ENCODE peak calls at places on chromosomes 16 and 17, in four cellular contexts. One of them, this sample, is unnamed.

GRCh38 chr16:26546573-26546972 is 520.2 kb upstream of the C16orf82 start:
- DNase-seq in neuronal stem cell: no peak
- DNase-seq in IMR-90: no peak
- DNase-seq in H1: no peak
- DNase-seq in this sample: no peak

GRCh38 chr16:48184681-48185080 is 28.9 kb upstream of the ABCC12 start:
- DNase-seq in neuronal stem cell: no peak
- DNase-seq in IMR-90: no peak
- DNase-seq in H1: no peak
- DNase-seq in this sample: no peak

GRCh38 chr17:75983501-75984181 is 4.6 kb downstream of the TEN1 start:
- DNase-seq in neuronal stem cell: no peak
- DNase-seq in IMR-90: no peak
- DNase-seq in H1: no peak
- DNase-seq in this sample: peak; percentile 97

GRCh38 chr16:57807252-57807967 is 5.1 kb upstream of the KIFC3 start:
- DNase-seq in neuronal stem cell: no peak
- DNase-seq in IMR-90: no peak
- DNase-seq in H1: no peak
- DNase-seq in this sample: peak; percentile 58

GRCh38 chr16:64469906-64470702 is 651.8 kb downstream of the CDH11 start:
- DNase-seq in neuronal stem cell: no peak
- DNase-seq in IMR-90: no peak
- DNase-seq in H1: no peak
- DNase-seq in this sample: no peak

GRCh38 chr16:84058664-84059063 is 16.1 kb upstream of the SLC38A8 start:
- DNase-seq in neuronal stem cell: no peak
- DNase-seq in IMR-90: no peak
- DNase-seq in H1: no peak
- DNase-seq in this sample: no peak

GRCh38 chr16:3187798-3188674 is at the start of gene OR1F1:
- DNase-seq in neuronal stem cell: no peak
- DNase-seq in IMR-90: peak; percentile 80
- DNase-seq in H1: no peak
- DNase-seq in this sample: peak; percentile 88

GRCh38 chr17:74749262-74750038 is 1.0 kb downstream of the NHERF1 start:
- DNase-seq in neuronal stem cell: no peak
- DNase-seq in IMR-90: no peak
- DNase-seq in H1: no peak
- DNase-seq in this sample: peak; percentile 62

GRCh38 chr16:55539049-55539448 is 27.4 kb upstream of the CAPNS2 start:
- DNase-seq in neuronal stem cell: no peak
- DNase-seq in IMR-90: peak; percentile 65
- DNase-seq in H1: no peak
- DNase-seq in this sample: no peak

GRCh38 chr16:84478172-84478948 is 26.1 kb downstream of the MEAK7 start:
- DNase-seq in neuronal stem cell: no peak
- DNase-seq in IMR-90: peak; percentile 88
- DNase-seq in H1: no peak
- DNase-seq in this sample: no peak

GRCh38 chr17:78448356-78448993 is 70.0 kb downstream of the PGS1 start:
- DNase-seq in neuronal stem cell: no peak
- DNase-seq in IMR-90: no peak
- DNase-seq in H1: no peak
- DNase-seq in this sample: no peak

GRCh38 chr16:54027126-54027922 is 259.3 kb downstream of the IRX3 start:
- DNase-seq in neuronal stem cell: no peak
- DNase-seq in IMR-90: peak; percentile 83
- DNase-seq in H1: no peak
- DNase-seq in this sample: no peak

GRCh38 chr17:60577147-60577925 is 22.7 kb upstream of the PPM1D start:
- DNase-seq in neuronal stem cell: no peak
- DNase-seq in IMR-90: peak; percentile 72
- DNase-seq in H1: no peak
- DNase-seq in this sample: no peak

GRCh38 chr17:74527756-74528155 is 3.5 kb downstream of the CD300LB start:
- DNase-seq in neuronal stem cell: no peak
- DNase-seq in IMR-90: no peak
- DNase-seq in H1: no peak
- DNase-seq in this sample: no peak

GRCh38 chr17:16294560-16294959 is 58.7 kb downstream of the CENPV start:
- DNase-seq in neuronal stem cell: no peak
- DNase-seq in IMR-90: no peak
- DNase-seq in H1: no peak
- DNase-seq in this sample: no peak

GRCh38 chr17:77353684-77354419 is 213.1 kb downstream of the SEC14L1 start:
- DNase-seq in neuronal stem cell: no peak
- DNase-seq in IMR-90: peak; percentile 53
- DNase-seq in H1: no peak
- DNase-seq in this sample: no peak

GRCh38 chr17:40345161-40346034 is 19.1 kb downstream of the GJD3 start:
- DNase-seq in neuronal stem cell: peak; percentile 72
- DNase-seq in IMR-90: peak; percentile 51
- DNase-seq in H1: no peak
- DNase-seq in this sample: peak; percentile 96

GRCh38 chr17:68176770-68177169 is 71.1 kb upstream of the AMZ2 start:
- DNase-seq in neuronal stem cell: no peak
- DNase-seq in IMR-90: no peak
- DNase-seq in H1: no peak
- DNase-seq in this sample: no peak

GRCh38 chr16:84740596-84741071 is 40.8 kb downstream of the USP10 start:
- DNase-seq in neuronal stem cell: no peak
- DNase-seq in IMR-90: no peak
- DNase-seq in H1: no peak
- DNase-seq in this sample: no peak

GRCh38 chr16:27374794-27375499 is 27.0 kb upstream of the IL21R start:
- DNase-seq in neuronal stem cell: peak; percentile 68
- DNase-seq in IMR-90: peak; percentile 80
- DNase-seq in H1: peak; percentile 87
- DNase-seq in this sample: peak; percentile 99

GRCh38 chr16:12132850-12133249 is 156.3 kb downstream of the SNX29 start:
- DNase-seq in neuronal stem cell: no peak
- DNase-seq in IMR-90: no peak
- DNase-seq in H1: no peak
- DNase-seq in this sample: no peak

GRCh38 chr17:41615454-41615853 is 2.9 kb upstream of the KRT16 start:
- DNase-seq in neuronal stem cell: no peak
- DNase-seq in IMR-90: no peak
- DNase-seq in H1: peak; percentile 31
- DNase-seq in this sample: peak; percentile 94

GRCh38 chr17:83180264-83180995 is 101.0 kb downstream of the METRNL start:
- DNase-seq in neuronal stem cell: no peak
- DNase-seq in IMR-90: no peak
- DNase-seq in H1: no peak
- DNase-seq in this sample: no peak

GRCh38 chr16:77288222-77288621 is 89.0 kb downstream of the SYCE1L start:
- DNase-seq in neuronal stem cell: no peak
- DNase-seq in IMR-90: peak; percentile 85
- DNase-seq in H1: no peak
- DNase-seq in this sample: no peak

GRCh38 chr17:48442819-48443218 is 12.8 kb upstream of the SKAP1 start:
- DNase-seq in neuronal stem cell: no peak
- DNase-seq in IMR-90: no peak
- DNase-seq in H1: no peak
- DNase-seq in this sample: no peak

GRCh38 chr17:51032850-51033249 is 87.8 kb downstream of the SPAG9 start:
- DNase-seq in neuronal stem cell: no peak
- DNase-seq in IMR-90: peak; percentile 64
- DNase-seq in H1: no peak
- DNase-seq in this sample: no peak

GRCh38 chr16:86597880-86598606 is 19.7 kb downstream of the FOXL1 start:
- DNase-seq in neuronal stem cell: no peak
- DNase-seq in IMR-90: no peak
- DNase-seq in H1: no peak
- DNase-seq in this sample: no peak

GRCh38 chr17:77886387-77886728 is 72.1 kb upstream of the TNRC6C start:
- DNase-seq in neuronal stem cell: no peak
- DNase-seq in IMR-90: no peak
- DNase-seq in H1: no peak
- DNase-seq in this sample: no peak

GRCh38 chr17:1492249-1493206 is at the start of gene MYO1C:
- DNase-seq in neuronal stem cell: no peak
- DNase-seq in IMR-90: no peak
- DNase-seq in H1: no peak
- DNase-seq in this sample: peak; percentile 62
- H3K4ac ChIP-seq in neuronal stem cell: peak within 1 kb of the TSS; percentile 96
- H3K4ac ChIP-seq in IMR-90: peak within 1 kb of the TSS; percentile 90
- H3K4ac ChIP-seq in H1: peak within 1 kb of the TSS; percentile 87
- H3K4ac ChIP-seq in this sample: peak within 1 kb of the TSS; percentile 66

DNA sequence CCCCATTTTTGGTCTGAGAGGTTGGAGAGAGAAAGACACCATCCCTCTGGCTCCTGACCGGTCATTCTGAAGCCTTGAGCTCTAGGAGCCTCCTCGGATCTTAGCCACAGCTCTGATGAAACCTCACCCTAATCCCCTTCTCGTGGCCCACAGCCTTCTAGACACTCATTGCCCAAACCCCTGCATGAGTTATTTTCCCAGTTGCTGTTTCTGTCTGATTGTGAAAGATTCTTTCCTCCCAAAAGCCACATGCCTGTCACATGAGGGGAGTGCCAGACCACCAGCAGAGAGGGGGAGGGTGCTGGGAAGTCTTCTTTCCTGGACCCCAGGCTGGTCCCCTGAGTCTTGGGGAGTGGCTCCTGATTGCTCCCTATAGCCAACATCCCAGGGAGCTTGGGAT is 17.6 kb upstream of the ABR start:
- DNase-seq in neuronal stem cell: no peak
- DNase-seq in IMR-90: peak; percentile 40
- DNase-seq in H1: no peak
- DNase-seq in this sample: no peak
- H3K4me3 ChIP-seq in neuronal stem cell: no peak overlapping the region
- H3K4me3 ChIP-seq in IMR-90: no peak overlapping the region
- H3K4me3 ChIP-seq in H1: no peak overlapping the region
- H3K4me3 ChIP-seq in this sample: no peak overlapping the region

GRCh38 chr16:89318430-89318758 is 100.9 kb downstream of the ZNF778 start:
- DNase-seq in neuronal stem cell: no peak
- DNase-seq in IMR-90: no peak
- DNase-seq in H1: no peak
- DNase-seq in this sample: no peak
- H3K4ac ChIP-seq in neuronal stem cell: no peak overlapping the region
- H3K4ac ChIP-seq in IMR-90: peak overlapping the region; percentile 98
- H3K4ac ChIP-seq in H1: no peak overlapping the region
- H3K4ac ChIP-seq in this sample: no peak overlapping the region

DNA sequence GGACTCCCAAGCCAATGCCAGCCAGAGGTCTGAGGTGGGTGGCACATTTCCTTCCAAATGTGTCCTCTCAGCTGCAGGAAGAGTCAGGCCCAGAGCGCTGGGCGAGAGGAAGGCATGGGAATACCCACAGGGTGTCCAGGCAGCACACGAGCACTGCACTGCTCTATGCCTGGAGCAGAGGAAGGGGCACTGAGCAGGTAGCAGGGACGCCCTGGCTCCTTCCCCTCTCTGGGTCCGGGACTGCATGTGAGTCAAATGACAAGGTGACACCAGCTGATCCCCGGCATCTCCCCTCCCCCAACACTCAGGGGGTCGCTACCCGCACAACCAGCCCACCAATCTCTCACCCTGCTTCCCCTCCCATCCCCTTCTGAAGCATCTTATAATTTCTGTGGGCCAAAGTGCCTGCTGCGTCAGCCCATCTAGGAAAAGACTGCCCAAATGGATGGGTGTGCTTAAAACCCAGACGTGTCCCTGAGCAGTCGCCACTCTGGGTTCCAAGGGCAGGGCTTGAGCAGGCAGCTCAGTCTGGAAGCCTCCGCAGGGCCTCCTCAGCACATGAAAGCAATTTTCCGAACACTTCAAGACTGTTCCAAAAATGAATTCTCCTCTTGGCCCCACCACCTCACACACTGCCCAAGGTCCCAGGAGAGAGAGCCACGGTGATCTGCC is 12.0 kb upstream of the BCAR1 start:
- DNase-seq in neuronal stem cell: no peak
- DNase-seq in IMR-90: no peak
- DNase-seq in H1: no peak
- DNase-seq in this sample: no peak
- H3K4me3 ChIP-seq in neuronal stem cell: no peak overlapping the region
- H3K4me3 ChIP-seq in IMR-90: peak overlapping the region; percentile 94
- H3K4me3 ChIP-seq in H1: no peak overlapping the region
- H3K4me3 ChIP-seq in this sample: no peak overlapping the region

DNA sequence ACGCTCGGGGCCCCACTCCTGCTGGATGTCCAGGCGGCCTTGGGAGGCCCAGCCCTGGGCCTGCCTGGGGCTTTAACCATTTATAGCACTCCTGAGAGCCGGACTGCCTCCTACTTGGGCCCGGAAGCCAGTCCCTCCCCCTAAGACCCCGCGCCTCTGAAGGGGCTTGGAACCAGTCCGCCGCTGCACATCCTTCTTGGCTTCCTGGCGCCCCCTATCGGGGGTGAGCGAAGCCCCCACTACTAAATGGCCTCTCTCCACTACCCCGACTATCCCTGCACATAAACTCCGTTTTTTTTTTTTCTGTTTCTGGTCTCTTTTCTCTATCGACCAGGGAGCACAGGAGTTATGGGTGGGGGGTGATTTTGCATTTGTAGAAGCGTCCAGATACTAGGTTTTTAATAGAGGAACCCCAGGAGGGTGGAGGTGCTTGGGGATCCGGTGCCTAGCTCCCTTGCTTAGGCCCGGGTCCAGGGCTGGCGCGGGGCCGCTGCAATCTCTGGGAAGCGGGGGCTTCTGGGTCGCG is 633 bp upstream of the NOL3 start:
- DNase-seq in neuronal stem cell: no peak
- DNase-seq in IMR-90: no peak
- DNase-seq in H1: no peak
- DNase-seq in this sample: peak; percentile 88
- H3K4ac ChIP-seq in neuronal stem cell: no peak overlapping the region
- H3K4ac ChIP-seq in IMR-90: peak overlapping the region; percentile 93
- H3K4ac ChIP-seq in H1: no peak overlapping the region
- H3K4ac ChIP-seq in this sample: no peak overlapping the region

DNA sequence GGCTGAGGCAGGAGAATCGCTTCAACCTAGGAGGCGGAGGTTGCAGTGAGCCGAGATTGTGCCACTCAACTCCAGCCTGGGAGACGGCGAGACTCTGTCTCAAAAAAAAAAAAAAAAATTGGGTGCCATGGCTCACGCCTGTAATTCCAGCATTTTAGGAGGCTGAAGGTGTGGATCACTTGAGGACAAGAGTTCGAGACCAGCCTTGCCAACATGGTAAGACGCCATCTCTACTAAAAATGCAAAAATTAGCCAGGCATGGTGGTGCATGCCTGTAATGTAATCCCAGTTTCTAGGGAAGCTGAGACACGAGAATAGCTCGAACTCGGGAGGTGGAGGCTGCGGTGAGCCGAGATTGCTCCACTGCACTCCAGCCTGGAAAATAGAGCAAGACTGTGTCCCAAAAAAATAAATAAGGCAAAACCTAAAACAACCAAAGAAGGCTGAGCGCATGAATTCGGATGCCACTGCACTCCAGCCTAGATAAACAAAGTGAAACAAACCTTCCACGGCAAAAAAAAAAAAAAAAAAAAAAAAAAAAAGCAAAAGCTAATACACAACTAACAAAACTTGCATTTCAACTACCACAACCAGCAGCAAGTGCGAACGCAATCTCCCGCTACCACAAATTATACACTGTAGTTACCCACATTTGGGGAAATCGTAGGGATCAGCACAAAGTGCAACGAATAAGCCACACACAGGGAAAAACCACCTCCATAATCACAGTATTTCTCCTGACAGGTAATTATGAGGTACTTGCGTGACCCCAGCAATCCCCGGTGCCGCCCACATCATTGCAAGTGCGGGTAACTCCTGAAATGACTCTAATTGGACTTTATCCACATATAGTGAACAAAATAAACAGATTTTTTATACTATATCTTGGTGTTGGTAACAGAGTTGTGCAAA is 25.6 kb downstream of the TEX14 start:
- DNase-seq in neuronal stem cell: no peak
- DNase-seq in IMR-90: no peak
- DNase-seq in H1: no peak
- DNase-seq in this sample: no peak
- H3K4me3 ChIP-seq in neuronal stem cell: no peak overlapping the region
- H3K4me3 ChIP-seq in IMR-90: no peak overlapping the region
- H3K4me3 ChIP-seq in H1: no peak overlapping the region
- H3K4me3 ChIP-seq in this sample: no peak overlapping the region

This sample was measured in mesendoderm.